ENCODE peak calls at places on chromosomes 5 and 9, in ten cellular contexts. O, S, E, P, D, B, G, T, Y and Q are unnamed samples.

GRCh38 chr9:98218562-98219363 is 26.3 kb upstream of the CORO2A start:
- DNase-seq in O (no peak), S (no peak), E (no peak), P (no peak), D (no peak), B (no peak), G (no peak), T (no peak), Y (no peak), Q (no peak)

GRCh38 chr5:77937015-77937908 is 161.1 kb upstream of the TBCA start:
- DNase-seq in O (no peak), S (no peak), E (no peak), P (no peak), D (no peak), B (no peak), G (no peak), T (no peak), Y (no peak), Q (no peak)

GRCh38 chr5:1348986-1349245 is 4.0 kb upstream of the CLPTM1L start:
- DNase-seq in O (no peak), S (no peak), E (no peak), P (no peak), D (no peak), B (no peak), G (no peak), T (no peak), Y (no peak), Q (no peak)

GRCh38 chr9:134390537-134390936 is 64.3 kb downstream of the RXRA start:
- DNase-seq in O (no peak), S (no peak), E (no peak), P (no peak), D (peak), B (no peak), G (peak), T (no peak), Y (peak), Q (no peak)

GRCh38 chr9:19682416-19682815 is 106.4 kb downstream of the SLC24A2 start:
- DNase-seq in O (no peak), S (no peak), E (no peak), P (no peak), D (no peak), B (no peak), G (no peak), T (no peak), Y (no peak), Q (no peak)

GRCh38 chr9:81686614-81687520 is 2.5 kb downstream of the TLE1 start:
- DNase-seq in O (peak), S (peak), E (peak), P (peak), D (no peak), B (peak), G (no peak), T (peak), Y (no peak), Q (peak)

GRCh38 chr9:125142560-125143376 is 560 bp downstream of the SCAI start:
- DNase-seq in O (no peak), S (no peak), E (no peak), P (peak), D (no peak), B (peak), G (peak), T (no peak), Y (no peak), Q (no peak)

GRCh38 chr9:110180713-110181434 is 27.1 kb downstream of the C9orf152 start:
- DNase-seq in O (no peak), S (no peak), E (no peak), P (peak), D (no peak), B (no peak), G (no peak), T (no peak), Y (no peak), Q (no peak)

GRCh38 chr5:127757576-127757975 is 54.4 kb downstream of the CCDC192 start:
- DNase-seq in O (no peak), S (no peak), E (no peak), P (peak), D (no peak), B (peak), G (no peak), T (peak), Y (no peak), Q (peak)

GRCh38 chr5:147369742-147370374 is 135.0 kb downstream of the STK32A start:
- DNase-seq in O (no peak), S (no peak), E (no peak), P (peak), D (no peak), B (peak), G (no peak), T (no peak), Y (no peak), Q (peak)

GRCh38 chr9:4575997-4576396 is 85.7 kb downstream of the SLC1A1 start:
- DNase-seq in O (no peak), S (no peak), E (no peak), P (no peak), D (no peak), B (no peak), G (no peak), T (no peak), Y (no peak), Q (no peak)

GRCh38 chr9:37369671-37370070 is 52.8 kb upstream of the GRHPR start:
- DNase-seq in O (no peak), S (no peak), E (no peak), P (no peak), D (no peak), B (no peak), G (no peak), T (no peak), Y (no peak), Q (no peak)

GRCh38 chr5:95842955-95843544 is 20.5 kb upstream of the GLRX start:
- DNase-seq in O (peak), S (no peak), E (no peak), P (no peak), D (peak), B (peak), G (no peak), T (peak), Y (peak), Q (peak)

GRCh38 chr5:76175821-76176403 is 92.7 kb downstream of the SV2C start:
- DNase-seq in O (no peak), S (no peak), E (no peak), P (no peak), D (no peak), B (no peak), G (no peak), T (no peak), Y (no peak), Q (no peak)

GRCh38 chr5:93892481-93892880 is 151.1 kb upstream of the POU5F2 start:
- DNase-seq in O (no peak), S (no peak), E (no peak), P (no peak), D (no peak), B (no peak), G (no peak), T (no peak), Y (no peak), Q (no peak)

GRCh38 chr9:92535940-92536850 is at the start of gene ECM2:
- DNase-seq in O (no peak), S (no peak), E (no peak), P (no peak), D (no peak), B (no peak), G (no peak), T (peak), Y (no peak), Q (no peak)

GRCh38 chr9:134186471-134187109 is 22.2 kb upstream of the RNU6ATAC start:
- DNase-seq in O (peak), S (no peak), E (no peak), P (no peak), D (no peak), B (no peak), G (no peak), T (no peak), Y (no peak), Q (no peak)

GRCh38 chr5:1911773-1912235 is 29.1 kb upstream of the IRX4 start:
- DNase-seq in O (no peak), S (no peak), E (no peak), P (no peak), D (no peak), B (no peak), G (no peak), T (no peak), Y (no peak), Q (no peak)

GRCh38 chr9:122394265-122395242 is 23.7 kb downstream of the PTGS1 start:
- DNase-seq in O (no peak), S (no peak), E (no peak), P (peak), D (no peak), B (no peak), G (no peak), T (peak), Y (no peak), Q (no peak)

GRCh38 chr9:35635730-35636129 is 15.0 kb downstream of the SIT1 start:
- DNase-seq in O (no peak), S (no peak), E (no peak), P (no peak), D (no peak), B (no peak), G (no peak), T (no peak), Y (no peak), Q (no peak)

GRCh38 chr9:121568541-121569265 is 69.1 kb upstream of the GGTA1 start:
- DNase-seq in O (no peak), S (no peak), E (no peak), P (peak), D (no peak), B (no peak), G (no peak), T (peak), Y (no peak), Q (no peak)

GRCh38 chr5:28301676-28302075 is 1263.3 kb upstream of the CDH9 start:
- DNase-seq in O (no peak), S (no peak), E (no peak), P (peak), D (no peak), B (peak), G (no peak), T (no peak), Y (no peak), Q (no peak)

GRCh38 chr5:125372694-125373621 is 626.5 kb upstream of the ZNF608 start:
- DNase-seq in O (no peak), S (peak), E (peak), P (no peak), D (no peak), B (no peak), G (no peak), T (no peak), Y (no peak), Q (peak)

GRCh38 chr5:150085191-150085912 is 1.0 kb downstream of the CSF1R start:
- DNase-seq in O (no peak), S (no peak), E (no peak), P (no peak), D (no peak), B (no peak), G (no peak), T (no peak), Y (no peak), Q (no peak)

GRCh38 chr5:34655354-34655991 is 655 bp upstream of the RAI14 start:
- DNase-seq in O (no peak), S (peak), E (no peak), P (peak), D (no peak), B (peak), G (no peak), T (peak), Y (no peak), Q (peak)

GRCh38 chr9:120935383-120935857 is 8.8 kb upstream of the TRAF1 start:
- DNase-seq in O (peak), S (peak), E (peak), P (peak), D (no peak), B (peak), G (no peak), T (peak), Y (no peak), Q (peak)

GRCh38 chr5:30574761-30575160 is 618.7 kb upstream of the CDH6 start:
- DNase-seq in O (no peak), S (no peak), E (no peak), P (no peak), D (no peak), B (peak), G (no peak), T (no peak), Y (no peak), Q (no peak)

GRCh38 chr9:98085955-98086354 is 29.4 kb downstream of the NANS start:
- DNase-seq in O (no peak), S (no peak), E (no peak), P (no peak), D (no peak), B (no peak), G (no peak), T (no peak), Y (no peak), Q (no peak)

GRCh38 chr9:120386390-120387131 is 193.4 kb downstream of the CDK5RAP2 start:
- DNase-seq in O (no peak), S (no peak), E (peak), P (no peak), D (no peak), B (no peak), G (no peak), T (no peak), Y (no peak), Q (no peak)

GRCh38 chr5:76271836-76272235 is 131.2 kb upstream of the IQGAP2 start:
- DNase-seq in O (no peak), S (no peak), E (no peak), P (no peak), D (no peak), B (no peak), G (no peak), T (no peak), Y (no peak), Q (no peak)

GRCh38 chr9:90914868-90915483 is 113.4 kb downstream of the SYK start:
- DNase-seq in O (peak), S (peak), E (peak), P (peak), D (peak), B (peak), G (peak), T (peak), Y (peak), Q (peak)

GRCh38 chr5:37721447-37721871 is 118.4 kb downstream of the GDNF start:
- DNase-seq in O (no peak), S (no peak), E (no peak), P (no peak), D (no peak), B (no peak), G (no peak), T (no peak), Y (no peak), Q (no peak)

GRCh38 chr5:179833709-179834070 is 13.0 kb downstream of the SQSTM1 start:
- DNase-seq in O (no peak), S (no peak), E (no peak), P (no peak), D (no peak), B (no peak), G (no peak), T (no peak), Y (no peak), Q (no peak)

GRCh38 chr5:174327317-174327864 is 281.9 kb downstream of the NSG2 start:
- DNase-seq in O (peak), S (peak), E (no peak), P (peak), D (peak), B (peak), G (peak), T (peak), Y (no peak), Q (peak)

GRCh38 chr5:77892061-77893010 is 116.2 kb upstream of the TBCA start:
- DNase-seq in O (no peak), S (no peak), E (no peak), P (no peak), D (no peak), B (no peak), G (no peak), T (no peak), Y (no peak), Q (no peak)

GRCh38 chr9:99345936-99346335 is 123.9 kb downstream of the SEC61B start:
- DNase-seq in O (no peak), S (no peak), E (no peak), P (peak), D (no peak), B (no peak), G (no peak), T (no peak), Y (no peak), Q (no peak)

GRCh38 chr9:70043689-70044449 is at the start of gene MAMDC2:
- DNase-seq in O (peak), S (no peak), E (no peak), P (no peak), D (no peak), B (no peak), G (no peak), T (peak), Y (no peak), Q (no peak)

GRCh38 chr9:93244510-93245436 is 60.8 kb downstream of the WNK2 start:
- DNase-seq in O (no peak), S (no peak), E (no peak), P (peak), D (no peak), B (no peak), G (no peak), T (no peak), Y (no peak), Q (no peak)